ENCODE peak calls at places on chromosomes 16 and 17, in six cellular contexts. One of them, this sample, is unnamed.

GRCh38 chr16:50059111-50059510 is 6.7 kb upstream of the HEATR3 start:
- DNase-seq in neuronal stem cell: no peak
- DNase-seq in trophoblast cell: no peak
- DNase-seq in H9: no peak
- DNase-seq in IMR-90: no peak
- DNase-seq in H1: no peak
- DNase-seq in this sample: no peak

GRCh38 chr17:29444589-29444988 is 54.4 kb downstream of the TAOK1 start:
- DNase-seq in neuronal stem cell: no peak
- DNase-seq in trophoblast cell: no peak
- DNase-seq in H9: no peak
- DNase-seq in IMR-90: peak; percentile 75
- DNase-seq in H1: no peak
- DNase-seq in this sample: peak; percentile 33

GRCh38 chr17:62030264-62030663 is 34.8 kb downstream of the MED13 start:
- DNase-seq in neuronal stem cell: no peak
- DNase-seq in trophoblast cell: no peak
- DNase-seq in H9: no peak
- DNase-seq in IMR-90: no peak
- DNase-seq in H1: no peak
- DNase-seq in this sample: no peak

GRCh38 chr16:17223576-17223975 is 247.2 kb downstream of the XYLT1 start:
- DNase-seq in neuronal stem cell: no peak
- DNase-seq in trophoblast cell: no peak
- DNase-seq in H9: no peak
- DNase-seq in IMR-90: no peak
- DNase-seq in H1: no peak
- DNase-seq in this sample: no peak

GRCh38 chr16:65510850-65511249 is 389.0 kb upstream of the CDH11 start:
- DNase-seq in neuronal stem cell: no peak
- DNase-seq in trophoblast cell: no peak
- DNase-seq in H9: no peak
- DNase-seq in IMR-90: peak; percentile 64
- DNase-seq in H1: no peak
- DNase-seq in this sample: peak; percentile 93

GRCh38 chr17:30565073-30565935 is 88.1 kb downstream of the GOSR1 start:
- DNase-seq in neuronal stem cell: no peak
- DNase-seq in trophoblast cell: no peak
- DNase-seq in H9: peak; percentile 73
- DNase-seq in IMR-90: no peak
- DNase-seq in H1: no peak
- DNase-seq in this sample: no peak

GRCh38 chr17:8124350-8125195 is 667 bp upstream of the HES7 start:
- DNase-seq in neuronal stem cell: no peak
- DNase-seq in trophoblast cell: no peak
- DNase-seq in H9: no peak
- DNase-seq in IMR-90: peak; percentile 36
- DNase-seq in H1: peak; percentile 55
- DNase-seq in this sample: peak; percentile 52

GRCh38 chr16:22946433-22946832 is 132.5 kb downstream of the HS3ST2 start:
- DNase-seq in neuronal stem cell: no peak
- DNase-seq in trophoblast cell: no peak
- DNase-seq in H9: no peak
- DNase-seq in IMR-90: no peak
- DNase-seq in H1: no peak
- DNase-seq in this sample: no peak

GRCh38 chr17:38750312-38751121 is 2.0 kb upstream of the PSMB3 start:
- DNase-seq in neuronal stem cell: peak; percentile 43
- DNase-seq in trophoblast cell: peak; percentile 47
- DNase-seq in H9: no peak
- DNase-seq in IMR-90: peak; percentile 22
- DNase-seq in H1: peak; percentile 73
- DNase-seq in this sample: peak; percentile 53

GRCh38 chr17:50264263-50265113 is 9.8 kb upstream of the TMEM92 start:
- DNase-seq in neuronal stem cell: no peak
- DNase-seq in trophoblast cell: no peak
- DNase-seq in H9: peak; percentile 75
- DNase-seq in IMR-90: peak; percentile 51
- DNase-seq in H1: peak; percentile 63
- DNase-seq in this sample: peak; percentile 43

GRCh38 chr16:53950677-53951076 is 246.7 kb downstream of the FTO start:
- DNase-seq in neuronal stem cell: no peak
- DNase-seq in trophoblast cell: no peak
- DNase-seq in H9: no peak
- DNase-seq in IMR-90: no peak
- DNase-seq in H1: no peak
- DNase-seq in this sample: no peak

GRCh38 chr17:67359960-67360817 is 6.2 kb downstream of the PSMD12 start:
- DNase-seq in neuronal stem cell: no peak
- DNase-seq in trophoblast cell: no peak
- DNase-seq in H9: no peak
- DNase-seq in IMR-90: peak; percentile 45
- DNase-seq in H1: no peak
- DNase-seq in this sample: peak; percentile 18

GRCh38 chr17:47800686-47801085 is 20.9 kb downstream of the OSBPL7 start:
- DNase-seq in neuronal stem cell: no peak
- DNase-seq in trophoblast cell: no peak
- DNase-seq in H9: peak; percentile 32
- DNase-seq in IMR-90: no peak
- DNase-seq in H1: no peak
- DNase-seq in this sample: no peak

GRCh38 chr17:78390241-78391050 is 12.0 kb downstream of the PGS1 start:
- DNase-seq in neuronal stem cell: no peak
- DNase-seq in trophoblast cell: no peak
- DNase-seq in H9: peak; percentile 62
- DNase-seq in IMR-90: peak; percentile 100
- DNase-seq in H1: no peak
- DNase-seq in this sample: peak; percentile 100

GRCh38 chr17:2455956-2456355 is 55.1 kb upstream of the MNT start:
- DNase-seq in neuronal stem cell: no peak
- DNase-seq in trophoblast cell: no peak
- DNase-seq in H9: no peak
- DNase-seq in IMR-90: no peak
- DNase-seq in H1: no peak
- DNase-seq in this sample: no peak

GRCh38 chr16:56353054-56353921 is 72.1 kb downstream of the AMFR start:
- DNase-seq in neuronal stem cell: no peak
- DNase-seq in trophoblast cell: no peak
- DNase-seq in H9: peak; percentile 19
- DNase-seq in IMR-90: no peak
- DNase-seq in H1: no peak
- DNase-seq in this sample: no peak

GRCh38 chr17:72592242-72592966 is 471.6 kb downstream of the SOX9 start:
- DNase-seq in neuronal stem cell: peak; percentile 81
- DNase-seq in trophoblast cell: peak; percentile 67
- DNase-seq in H9: peak; percentile 94
- DNase-seq in IMR-90: peak; percentile 84
- DNase-seq in H1: peak; percentile 90
- DNase-seq in this sample: peak; percentile 85

GRCh38 chr17:80485846-80486245 is 9.4 kb upstream of the NPTX1 start:
- DNase-seq in neuronal stem cell: no peak
- DNase-seq in trophoblast cell: no peak
- DNase-seq in H9: no peak
- DNase-seq in IMR-90: no peak
- DNase-seq in H1: no peak
- DNase-seq in this sample: no peak

GRCh38 chr17:75514299-75515228 is 773 bp downstream of the CASKIN2 start:
- DNase-seq in neuronal stem cell: peak; percentile 52
- DNase-seq in trophoblast cell: no peak
- DNase-seq in H9: no peak
- DNase-seq in IMR-90: peak; percentile 23
- DNase-seq in H1: peak; percentile 64
- DNase-seq in this sample: peak; percentile 39

GRCh38 chr17:76515291-76515949 is 14.2 kb upstream of the RHBDF2 start:
- DNase-seq in neuronal stem cell: no peak
- DNase-seq in trophoblast cell: peak; percentile 70
- DNase-seq in H9: no peak
- DNase-seq in IMR-90: peak; percentile 97
- DNase-seq in H1: no peak
- DNase-seq in this sample: peak; percentile 74

GRCh38 chr16:81680444-81681263 is 98.4 kb upstream of the PLCG2 start:
- DNase-seq in neuronal stem cell: no peak
- DNase-seq in trophoblast cell: no peak
- DNase-seq in H9: no peak
- DNase-seq in IMR-90: no peak
- DNase-seq in H1: no peak
- DNase-seq in this sample: no peak

GRCh38 chr16:28288117-28288516 is 4.2 kb upstream of the SBK1 start:
- DNase-seq in neuronal stem cell: no peak
- DNase-seq in trophoblast cell: no peak
- DNase-seq in H9: no peak
- DNase-seq in IMR-90: no peak
- DNase-seq in H1: no peak
- DNase-seq in this sample: no peak

GRCh38 chr17:80855968-80856862 is 135.4 kb upstream of the CHMP6 start:
- DNase-seq in neuronal stem cell: no peak
- DNase-seq in trophoblast cell: peak; percentile 98
- DNase-seq in H9: no peak
- DNase-seq in IMR-90: peak; percentile 100
- DNase-seq in H1: no peak
- DNase-seq in this sample: peak; percentile 100

GRCh38 chr17:20211246-20211645 is 202.1 kb downstream of the SPECC1 start:
- DNase-seq in neuronal stem cell: no peak
- DNase-seq in trophoblast cell: no peak
- DNase-seq in H9: no peak
- DNase-seq in IMR-90: no peak
- DNase-seq in H1: no peak
- DNase-seq in this sample: no peak

GRCh38 chr16:68235882-68236803 is at the start of gene ESRP2:
- DNase-seq in neuronal stem cell: no peak
- DNase-seq in trophoblast cell: peak; percentile 69
- DNase-seq in H9: peak; percentile 89
- DNase-seq in IMR-90: no peak
- DNase-seq in H1: peak; percentile 89
- DNase-seq in this sample: no peak

GRCh38 chr17:68238894-68239293 is 8.9 kb upstream of the AMZ2 start:
- DNase-seq in neuronal stem cell: no peak
- DNase-seq in trophoblast cell: no peak
- DNase-seq in H9: no peak
- DNase-seq in IMR-90: no peak
- DNase-seq in H1: no peak
- DNase-seq in this sample: no peak

GRCh38 chr16:84755004-84755672 is 55.3 kb downstream of the USP10 start:
- DNase-seq in neuronal stem cell: no peak
- DNase-seq in trophoblast cell: no peak
- DNase-seq in H9: no peak
- DNase-seq in IMR-90: no peak
- DNase-seq in H1: no peak
- DNase-seq in this sample: no peak

GRCh38 chr17:50872710-50873424 is 6.7 kb upstream of the TOB1 start:
- DNase-seq in neuronal stem cell: no peak
- DNase-seq in trophoblast cell: no peak
- DNase-seq in H9: peak; percentile 19
- DNase-seq in IMR-90: peak; percentile 25
- DNase-seq in H1: no peak
- DNase-seq in this sample: no peak

GRCh38 chr17:53141731-53142130 is 681.0 kb upstream of the KIF2B start:
- DNase-seq in neuronal stem cell: no peak
- DNase-seq in trophoblast cell: no peak
- DNase-seq in H9: no peak
- DNase-seq in IMR-90: no peak
- DNase-seq in H1: no peak
- DNase-seq in this sample: no peak

GRCh38 chr17:4397840-4398239 is 31.4 kb upstream of the UBE2G1 start:
- DNase-seq in neuronal stem cell: no peak
- DNase-seq in trophoblast cell: no peak
- DNase-seq in H9: no peak
- DNase-seq in IMR-90: no peak
- DNase-seq in H1: no peak
- DNase-seq in this sample: no peak

GRCh38 chr17:46732754-46733398 is 85.6 kb downstream of the WNT3 start:
- DNase-seq in neuronal stem cell: peak; percentile 89
- DNase-seq in trophoblast cell: no peak
- DNase-seq in H9: peak; percentile 87
- DNase-seq in IMR-90: no peak
- DNase-seq in H1: peak; percentile 71
- DNase-seq in this sample: no peak

GRCh38 chr17:36761203-36761945 is 160.0 kb downstream of the MRM1 start:
- DNase-seq in neuronal stem cell: peak; percentile 58
- DNase-seq in trophoblast cell: no peak
- DNase-seq in H9: peak; percentile 53
- DNase-seq in IMR-90: no peak
- DNase-seq in H1: no peak
- DNase-seq in this sample: no peak

GRCh38 chr16:73197598-73197997 is 149.7 kb upstream of the ZFHX3 start:
- DNase-seq in neuronal stem cell: no peak
- DNase-seq in trophoblast cell: no peak
- DNase-seq in H9: no peak
- DNase-seq in IMR-90: no peak
- DNase-seq in H1: no peak
- DNase-seq in this sample: no peak
- H4K91ac ChIP-seq in neuronal stem cell: no peak overlapping the region
- H4K91ac ChIP-seq in trophoblast cell: no peak overlapping the region
- H4K91ac ChIP-seq in H9: no peak overlapping the region
- H4K91ac ChIP-seq in IMR-90: no peak overlapping the region
- H4K91ac ChIP-seq in H1: no peak overlapping the region
- H4K91ac ChIP-seq in this sample: no peak overlapping the region

DNA sequence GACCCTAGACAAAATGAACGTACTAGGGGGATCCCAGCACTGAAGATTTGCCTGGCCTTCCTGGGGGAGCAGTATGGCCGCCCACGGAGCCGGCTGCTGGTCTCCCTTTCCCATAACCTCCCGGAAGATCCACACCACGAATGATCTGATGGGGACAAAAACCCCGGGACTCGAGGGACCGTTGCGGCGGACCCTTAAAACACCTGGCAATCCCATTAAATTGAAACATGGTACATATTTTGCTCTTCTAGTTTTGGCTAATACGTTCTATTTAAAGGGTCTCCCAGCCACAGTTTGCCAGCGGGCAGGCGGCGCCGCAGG is 45.2 kb upstream of the LCMT1 start:
- DNase-seq in neuronal stem cell: no peak
- DNase-seq in trophoblast cell: no peak
- DNase-seq in H9: no peak
- DNase-seq in IMR-90: no peak
- DNase-seq in H1: no peak
- DNase-seq in this sample: no peak
- H3K4me2 ChIP-seq in neuronal stem cell: no peak overlapping the region
- H3K4me2 ChIP-seq in trophoblast cell: peak overlapping the region; percentile 61
- H3K4me2 ChIP-seq in H9: peak overlapping the region; percentile 6
- H3K4me2 ChIP-seq in IMR-90: peak overlapping the region; percentile 77
- H3K4me2 ChIP-seq in H1: peak overlapping the region; percentile 79
- H3K4me2 ChIP-seq in this sample: peak overlapping the region; percentile 55

GRCh38 chr16:75322706-75323105 is 71.3 kb upstream of the BCAR1 start:
- DNase-seq in neuronal stem cell: no peak
- DNase-seq in trophoblast cell: peak; percentile 61
- DNase-seq in H9: no peak
- DNase-seq in IMR-90: peak; percentile 64
- DNase-seq in H1: no peak
- DNase-seq in this sample: peak; percentile 66
- H4K91ac ChIP-seq in neuronal stem cell: no peak overlapping the region
- H4K91ac ChIP-seq in trophoblast cell: no peak overlapping the region
- H4K91ac ChIP-seq in H9: no peak overlapping the region
- H4K91ac ChIP-seq in IMR-90: no peak overlapping the region
- H4K91ac ChIP-seq in H1: no peak overlapping the region
- H4K91ac ChIP-seq in this sample: no peak overlapping the region

DNA sequence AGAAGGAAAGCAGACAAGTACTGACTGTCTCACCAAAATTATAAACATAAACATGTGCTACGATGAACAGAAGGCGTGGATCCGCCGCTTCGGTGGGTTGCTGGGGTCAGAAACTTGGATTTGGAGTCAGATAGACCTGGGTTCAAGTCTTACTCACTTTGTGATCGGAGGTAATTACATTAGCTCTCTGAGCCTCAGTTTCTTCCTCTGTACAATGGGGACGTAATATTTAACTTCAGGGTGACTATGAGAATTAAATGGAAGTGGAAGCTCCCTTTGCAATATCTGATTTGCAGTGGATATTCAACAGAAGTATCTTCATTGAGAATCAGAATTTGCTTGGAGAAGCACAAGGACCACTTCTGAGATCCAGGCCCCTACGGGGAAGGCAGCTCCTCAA is 6.2 kb downstream of the RHBDL3 start:
- DNase-seq in neuronal stem cell: no peak
- DNase-seq in trophoblast cell: no peak
- DNase-seq in H9: no peak
- DNase-seq in IMR-90: no peak
- DNase-seq in H1: no peak
- DNase-seq in this sample: no peak
- H3K4me2 ChIP-seq in neuronal stem cell: no peak overlapping the region
- H3K4me2 ChIP-seq in trophoblast cell: no peak overlapping the region
- H3K4me2 ChIP-seq in H9: no peak overlapping the region
- H3K4me2 ChIP-seq in IMR-90: no peak overlapping the region
- H3K4me2 ChIP-seq in H1: no peak overlapping the region
- H3K4me2 ChIP-seq in this sample: no peak overlapping the region

This sample was measured in mesenchymal stem cell.